ENCODE peak calls at places on chromosomes 7 and 10, in four cellular contexts. N is left ventricle myocardium inferior, R is endothelial cell of umbilical vein, P is neural progenitor cell. B is an unnamed sample.
A peak's percentile ranks its signal among the peaks of the same experiment; 100 is the strongest.

GRCh38 chr7:157834501-157835143 is 497.8 kb downstream of the DNAJB6 start:
- DNase-seq in N (no peak), R (no peak), P (peak; percentile 61), B (no peak)

GRCh38 chr7:112864380-112864779 is 74.2 kb upstream of the TMEM168 start:
- DNase-seq in N (no peak), R (no peak), P (no peak), B (no peak)

GRCh38 chr10:101655581-101655980 is 39.4 kb downstream of the FBXW4 start:
- DNase-seq in N (peak; percentile 25), R (no peak), P (no peak), B (no peak)

GRCh38 chr7:46369933-46370654 is 449.0 kb upstream of the IGFBP3 start:
- DNase-seq in N (no peak), R (peak; percentile 90), P (no peak), B (no peak)

GRCh38 chr7:113582471-113582870 is 336.3 kb downstream of the PPP1R3A start:
- DNase-seq in N (no peak), R (no peak), P (no peak), B (no peak)

GRCh38 chr7:83947260-83947659 is 247.3 kb downstream of the SEMA3A start:
- DNase-seq in N (no peak), R (no peak), P (peak; percentile 57), B (no peak)

GRCh38 chr7:5478568-5479045 is 55.0 kb upstream of the TNRC18 start:
- DNase-seq in N (no peak), R (no peak), P (no peak), B (no peak)

GRCh38 chr10:13006037-13006436 is 4.5 kb upstream of the CCDC3 start:
- DNase-seq in N (no peak), R (no peak), P (no peak), B (no peak)

GRCh38 chr10:50990568-50991495 is 83.5 kb upstream of the PRKG1 start:
- DNase-seq in N (peak; percentile 54), R (peak; percentile 44), P (peak; percentile 82), B (peak; percentile 57)

GRCh38 chr7:55180821-55181542 is 162.2 kb downstream of the EGFR start:
- DNase-seq in N (no peak), R (no peak), P (no peak), B (no peak)

GRCh38 chr7:100034871-100035510 is 14.6 kb upstream of the ZSCAN21 start:
- DNase-seq in N (no peak), R (peak; percentile 46), P (no peak), B (no peak)

GRCh38 chr7:28163955-28164354 is 16.6 kb downstream of the JAZF1 start:
- DNase-seq in N (no peak), R (no peak), P (no peak), B (no peak)

GRCh38 chr10:51357170-51357569 is 282.9 kb downstream of the PRKG1 start:
- DNase-seq in N (no peak), R (no peak), P (no peak), B (no peak)

GRCh38 chr7:94003446-94004023 is 620 bp downstream of the BET1 start:
- DNase-seq in N (no peak), R (no peak), P (peak; percentile 20), B (no peak)

GRCh38 chr7:7438851-7439250 is 96.8 kb downstream of the COL28A1 start:
- DNase-seq in N (no peak), R (peak; percentile 78), P (no peak), B (no peak)

GRCh38 chr7:44132039-44132438 is 8.7 kb upstream of the POLD2 start:
- DNase-seq in N (peak; percentile 62), R (no peak), P (no peak), B (no peak)

GRCh38 chr7:122132341-122132740 is 11.7 kb downstream of the AASS start:
- DNase-seq in N (no peak), R (no peak), P (no peak), B (no peak)

GRCh38 chr7:91759205-91759863 is 121.2 kb downstream of the MTERF1 start:
- DNase-seq in N (no peak), R (no peak), P (peak; percentile 38), B (no peak)

GRCh38 chr10:112880633-112881530 is 69.2 kb upstream of the TCF7L2 start:
- DNase-seq in N (no peak), R (no peak), P (no peak), B (no peak)

GRCh38 chr10:67088035-67088434 is 162.2 kb downstream of the LRRTM3 start:
- DNase-seq in N (no peak), R (no peak), P (no peak), B (no peak)

GRCh38 chr10:6722616-6723004 is 142.5 kb upstream of the PRKCQ start:
- DNase-seq in N (no peak), R (no peak), P (no peak), B (no peak)

GRCh38 chr7:129169171-129169643 is 19.2 kb upstream of the SMO start:
- DNase-seq in N (peak; percentile 58), R (peak; percentile 18), P (peak; percentile 80), B (no peak)

GRCh38 chr10:77392236-77392721 is 245.3 kb downstream of the KCNMA1 start:
- DNase-seq in N (no peak), R (no peak), P (no peak), B (peak; percentile 63)

GRCh38 chr10:68781613-68782574 is 45.4 kb upstream of the STOX1 start:
- DNase-seq in N (no peak), R (no peak), P (no peak), B (no peak)

GRCh38 chr10:59880976-59881510 is 25.3 kb downstream of the CCDC6 start:
- DNase-seq in N (no peak), R (no peak), P (no peak), B (no peak)

GRCh38 chr10:79927111-79927828 is 21.6 kb downstream of the SFTPD start:
- DNase-seq in N (peak; percentile 37), R (no peak), P (no peak), B (no peak)

GRCh38 chr7:31336202-31337035 is 4.1 kb downstream of the NEUROD6 start:
- DNase-seq in N (no peak), R (no peak), P (peak; percentile 45), B (no peak)

GRCh38 chr7:37510043-37510634 is 61.5 kb upstream of the ELMO1 start:
- DNase-seq in N (no peak), R (peak; percentile 46), P (peak; percentile 35), B (no peak)

GRCh38 chr7:98294798-98295382 is 13.4 kb downstream of the BRI3 start:
- DNase-seq in N (no peak), R (peak; percentile 32), P (peak; percentile 88), B (no peak)

GRCh38 chr7:98296833-98297232 is 15.3 kb downstream of the BRI3 start:
- DNase-seq in N (no peak), R (no peak), P (no peak), B (no peak)

GRCh38 chr7:98293746-98294145 is 12.3 kb downstream of the BRI3 start:
- DNase-seq in N (no peak), R (no peak), P (no peak), B (no peak)

GRCh38 chr7:98294326-98294725 is 12.8 kb downstream of the BRI3 start:
- DNase-seq in N (no peak), R (no peak), P (no peak), B (no peak)

GRCh38 chr7:98295467-98296220 is 14.2 kb downstream of the BRI3 start:
- DNase-seq in N (no peak), R (no peak), P (no peak), B (no peak)
- H3K4me1 ChIP-seq in N (peaks cover 35% of the 10 kb centered on the region), R (no peaks in the 10 kb centered on the region), P (peaks cover 6% of the 10 kb centered on the region), B (no peaks in the 10 kb centered on the region)

GRCh38 chr7:105001652-105002184 is 12.3 kb upstream of the KMT2E start:
- DNase-seq in N (no peak), R (no peak), P (no peak), B (no peak)
- H3K36me3 ChIP-seq in N (no peaks in the 10 kb centered on the region), R (peaks cover 5% of the 10 kb centered on the region), P (peaks cover 3% of the 10 kb centered on the region), B (no peaks in the 10 kb centered on the region)

DNA sequence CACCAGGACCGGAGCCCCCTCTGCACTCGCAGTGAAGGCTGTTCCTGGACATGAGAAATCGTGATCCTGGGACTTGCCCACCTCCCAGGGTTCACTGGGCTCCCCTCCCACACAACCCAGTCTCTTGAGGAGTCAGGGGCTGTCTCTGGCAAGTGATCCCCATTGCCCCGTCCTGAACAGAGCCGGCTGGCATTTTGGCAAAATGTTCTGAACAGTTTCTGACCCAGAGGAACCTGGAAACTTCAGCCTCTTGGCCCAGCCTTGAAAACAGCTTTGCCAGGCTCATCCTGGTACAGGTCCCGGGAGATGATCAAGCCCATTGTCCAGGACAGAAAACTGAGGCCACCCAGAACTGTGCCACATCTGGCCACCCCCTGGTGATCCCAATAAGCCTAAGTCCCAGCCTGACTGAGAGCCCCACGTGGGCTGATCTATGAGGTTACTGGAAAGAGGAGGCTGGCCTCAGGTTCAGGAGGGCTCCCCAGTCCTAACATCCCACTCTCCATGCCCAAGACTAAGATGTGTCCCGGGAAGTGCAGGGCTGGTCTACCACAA is 115.7 kb downstream of the OAT start:
- DNase-seq in N (no peak), R (no peak), P (no peak), B (no peak)
- H3K4me1 ChIP-seq in N (no peaks in the 10 kb centered on the region), R (no peaks in the 10 kb centered on the region), P (no peaks in the 10 kb centered on the region), B (no peaks in the 10 kb centered on the region)

GRCh38 chr10:97483526-97483925 is 14.7 kb downstream of the MMS19 start:
- DNase-seq in N (no peak), R (peak; percentile 53), P (no peak), B (no peak)

GRCh38 chr10:97474918-97475317 is 23.3 kb downstream of the MMS19 start:
- DNase-seq in N (no peak), R (no peak), P (no peak), B (no peak)

GRCh38 chr10:97475936-97476594 is 22.2 kb downstream of the MMS19 start:
- DNase-seq in N (no peak), R (no peak), P (no peak), B (no peak)

GRCh38 chr10:97481071-97481470 is 17.2 kb downstream of the MMS19 start:
- DNase-seq in N (no peak), R (no peak), P (no peak), B (no peak)

DNA sequence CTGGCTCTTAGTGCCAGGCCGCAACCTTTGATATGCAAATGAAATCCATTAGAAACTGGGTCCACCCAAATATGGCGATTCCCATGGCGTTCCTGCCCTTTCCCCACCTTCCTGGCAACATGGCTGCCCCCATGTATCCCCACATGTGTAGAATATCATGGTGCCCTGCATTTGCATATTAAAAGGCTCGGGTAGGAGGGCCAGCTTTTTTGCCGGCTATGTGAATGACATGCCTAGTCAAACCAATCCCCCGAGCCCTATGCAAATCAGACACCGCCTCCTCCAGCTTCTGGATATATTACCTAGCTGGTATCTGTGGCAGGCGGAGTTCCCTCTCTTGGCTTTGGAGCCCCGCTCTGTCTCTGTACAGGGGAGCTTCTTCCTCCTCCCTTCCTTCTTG is 18.3 kb downstream of the MMS19 start:
- DNase-seq in N (no peak), R (no peak), P (peak; percentile 84), B (no peak)
- H3K36me3 ChIP-seq in N (peaks cover 71% of the 10 kb centered on the region), R (peaks cover 19% of the 10 kb centered on the region), P (peaks cover 6% of the 10 kb centered on the region), B (no peaks in the 10 kb centered on the region)

DNA sequence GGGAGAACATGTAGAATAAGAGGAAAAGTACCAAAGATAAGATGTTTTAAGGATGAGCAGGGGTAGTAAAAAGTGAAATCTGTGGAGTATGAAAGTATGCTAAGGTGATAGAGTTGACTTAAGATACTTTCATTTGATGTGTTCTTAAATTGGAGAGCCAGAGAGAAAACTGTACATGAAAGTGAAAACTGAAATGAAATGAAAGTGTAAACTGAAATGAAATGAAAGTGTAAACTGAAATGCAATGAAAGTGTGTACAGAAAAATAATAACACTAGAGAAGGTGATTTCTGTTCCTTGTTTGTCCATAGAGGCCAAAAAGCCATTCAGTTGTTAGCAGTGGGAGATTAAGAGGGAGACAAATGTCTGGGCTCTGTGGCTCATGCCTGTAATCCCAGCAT is 17.5 kb downstream of the AHR start:
- DNase-seq in N (no peak), R (no peak), P (no peak), B (no peak)
- H3K4me1 ChIP-seq in N (peaks cover 80% of the 10 kb centered on the region), R (peaks cover 33% of the 10 kb centered on the region), P (peaks cover 20% of the 10 kb centered on the region), B (no peaks in the 10 kb centered on the region)

GRCh38 chr10:106661767-106662140 is 502.8 kb downstream of the SORCS1 start:
- DNase-seq in N (no peak), R (no peak), P (no peak), B (no peak)
- H3K36me3 ChIP-seq in N (no peaks in the 10 kb centered on the region), R (no peaks in the 10 kb centered on the region), P (no peaks in the 10 kb centered on the region), B (no peaks in the 10 kb centered on the region)

B was measured in uterus.